ENCODE peak calls at places on chromosomes 12 and 14, in five cellular contexts. B, E, Y, F and K are unnamed samples.

GRCh38 chr12:96047621-96048211 is 12.3 kb upstream of the LTA4H start:
- DNase-seq in B (peak; percentile 68), E (no peak), Y (no peak), F (no peak), K (peak; percentile 94)

GRCh38 chr14:102579696-102580551 is 12.5 kb upstream of the RCOR1 start:
- DNase-seq in B (peak; percentile 73), E (no peak), Y (peak; percentile 33), F (peak; percentile 30), K (peak; percentile 65)

GRCh38 chr14:91858536-91859275 is 8.6 kb downstream of the TC2N start:
- DNase-seq in B (peak; percentile 29), E (no peak), Y (no peak), F (peak; percentile 82), K (peak; percentile 53)

GRCh38 chr12:29782821-29783772 is 645 bp downstream of the TMTC1 start:
- DNase-seq in B (peak; percentile 49), E (no peak), Y (peak; percentile 27), F (no peak), K (peak; percentile 58)

GRCh38 chr12:3718100-3718499 is 34.8 kb downstream of the CRACR2A start:
- DNase-seq in B (no peak), E (no peak), Y (no peak), F (no peak), K (no peak)

GRCh38 chr12:69007166-69007857 is 74.3 kb upstream of the CPM start:
- DNase-seq in B (peak; percentile 75), E (no peak), Y (no peak), F (peak; percentile 29), K (peak; percentile 53)

GRCh38 chr12:14394317-14395058 is 29.0 kb downstream of the ATF7IP start:
- DNase-seq in B (peak; percentile 84), E (no peak), Y (peak; percentile 26), F (peak; percentile 71), K (peak; percentile 77)

GRCh38 chr12:53182836-53183235 is 2.1 kb upstream of the CSAD start:
- DNase-seq in B (peak; percentile 57), E (no peak), Y (no peak), F (no peak), K (no peak)

GRCh38 chr14:52641745-52642144 is 53.6 kb downstream of the ERO1A start:
- DNase-seq in B (no peak), E (no peak), Y (no peak), F (no peak), K (no peak)

GRCh38 chr12:91100901-91101300 is 10.4 kb downstream of the LUM start:
- DNase-seq in B (no peak), E (no peak), Y (no peak), F (no peak), K (no peak)

GRCh38 chr12:46391630-46392029 is 19.1 kb upstream of the SLC38A2 start:
- DNase-seq in B (peak; percentile 62), E (no peak), Y (no peak), F (no peak), K (no peak)

GRCh38 chr12:49832836-49833421 is 4.7 kb upstream of the NCKAP5L start:
- DNase-seq in B (peak; percentile 76), E (no peak), Y (no peak), F (no peak), K (peak; percentile 33)

GRCh38 chr12:39103552-39104165 is 198.3 kb upstream of the CPNE8 start:
- DNase-seq in B (peak; percentile 77), E (no peak), Y (no peak), F (peak; percentile 7), K (peak; percentile 87)

GRCh38 chr14:66359500-66359899 is 126.7 kb upstream of the CCDC196 start:
- DNase-seq in B (peak; percentile 82), E (peak; percentile 2), Y (peak; percentile 16), F (peak; percentile 19), K (peak; percentile 65)

GRCh38 chr12:118960161-118960560 is 21.2 kb upstream of the SRRM4 start:
- DNase-seq in B (no peak), E (no peak), Y (no peak), F (no peak), K (no peak)

GRCh38 chr12:23550753-23551152 is 398.7 kb downstream of the SOX5 start:
- DNase-seq in B (no peak), E (no peak), Y (no peak), F (no peak), K (no peak)

GRCh38 chr12:12719496-12719895 is 2.3 kb downstream of the CDKN1B start:
- DNase-seq in B (no peak), E (no peak), Y (no peak), F (no peak), K (peak; percentile 50)

GRCh38 chr12:132066345-132066685 is 77.8 kb downstream of the DDX51 start:
- DNase-seq in B (no peak), E (no peak), Y (no peak), F (no peak), K (no peak)

GRCh38 chr12:6383572-6384498 is at the start of gene LTBR:
- DNase-seq in B (peak; percentile 96), E (no peak), Y (peak; percentile 96), F (peak; percentile 41), K (peak; percentile 96)

GRCh38 chr12:23493690-23494101 is 455.8 kb downstream of the SOX5 start:
- DNase-seq in B (no peak), E (no peak), Y (no peak), F (no peak), K (no peak)

GRCh38 chr12:16347391-16348298 is at the start of gene MGST1:
- DNase-seq in B (peak; percentile 77), E (no peak), Y (peak; percentile 19), F (no peak), K (peak; percentile 85)

GRCh38 chr12:42216737-42217136 is 21.3 kb downstream of the YAF2 start:
- DNase-seq in B (no peak), E (no peak), Y (no peak), F (no peak), K (no peak)

GRCh38 chr12:131586761-131587160 is 124.1 kb upstream of the SFSWAP start:
- DNase-seq in B (no peak), E (no peak), Y (no peak), F (no peak), K (no peak)

GRCh38 chr14:22319526-22320352 is 269.3 kb downstream of the DAD1 start:
- DNase-seq in B (peak; percentile 71), E (peak; percentile 7), Y (peak; percentile 57), F (peak; percentile 15), K (peak; percentile 62)

GRCh38 chr14:95056476-95056875 is 100.9 kb downstream of the DICER1 start:
- DNase-seq in B (no peak), E (no peak), Y (no peak), F (no peak), K (no peak)

GRCh38 chr14:77961853-77962580 is 162.1 kb downstream of the ADCK1 start:
- DNase-seq in B (no peak), E (no peak), Y (no peak), F (no peak), K (no peak)

GRCh38 chr14:62436256-62436655 is 609.0 kb downstream of the KCNH5 start:
- DNase-seq in B (no peak), E (no peak), Y (no peak), F (no peak), K (peak; percentile 15)

GRCh38 chr12:52395761-52396434 is 10.2 kb downstream of the KRT82 start:
- DNase-seq in B (peak; percentile 58), E (no peak), Y (peak; percentile 58), F (no peak), K (peak; percentile 83)

GRCh38 chr12:109336593-109336992 is 11.1 kb upstream of the MYO1H start:
- DNase-seq in B (no peak), E (no peak), Y (no peak), F (no peak), K (no peak)

GRCh38 chr12:110537605-110538409 is 35.7 kb downstream of the RAD9B start:
- DNase-seq in B (no peak), E (no peak), Y (no peak), F (no peak), K (peak; percentile 97)

DNA sequence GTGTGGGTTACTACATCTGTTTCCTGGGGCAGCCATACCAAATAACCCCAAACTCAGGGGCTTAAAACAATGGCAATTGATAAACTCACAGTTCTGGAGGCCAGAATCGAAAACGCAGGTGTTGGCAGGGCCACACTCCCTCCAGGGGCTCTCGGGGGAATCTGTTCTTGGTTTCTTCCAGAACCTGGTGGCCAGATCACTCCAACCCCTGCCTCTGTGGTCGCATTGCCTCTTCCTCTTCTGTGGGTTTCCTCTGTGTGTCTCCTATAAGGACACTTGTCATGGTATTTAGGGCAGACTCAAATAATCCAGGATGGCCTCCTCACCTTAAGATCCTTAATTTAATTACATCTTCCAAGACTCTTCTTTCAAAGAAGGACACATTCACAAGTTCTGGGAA is 179.4 kb upstream of the PLXNC1 start:
- DNase-seq in B (no peak), E (no peak), Y (no peak), F (no peak), K (no peak)
- TF ChIP-seq CTCF in B (no peak), E (no peak), Y (no peak), F (no peak), K (no peak)

DNA sequence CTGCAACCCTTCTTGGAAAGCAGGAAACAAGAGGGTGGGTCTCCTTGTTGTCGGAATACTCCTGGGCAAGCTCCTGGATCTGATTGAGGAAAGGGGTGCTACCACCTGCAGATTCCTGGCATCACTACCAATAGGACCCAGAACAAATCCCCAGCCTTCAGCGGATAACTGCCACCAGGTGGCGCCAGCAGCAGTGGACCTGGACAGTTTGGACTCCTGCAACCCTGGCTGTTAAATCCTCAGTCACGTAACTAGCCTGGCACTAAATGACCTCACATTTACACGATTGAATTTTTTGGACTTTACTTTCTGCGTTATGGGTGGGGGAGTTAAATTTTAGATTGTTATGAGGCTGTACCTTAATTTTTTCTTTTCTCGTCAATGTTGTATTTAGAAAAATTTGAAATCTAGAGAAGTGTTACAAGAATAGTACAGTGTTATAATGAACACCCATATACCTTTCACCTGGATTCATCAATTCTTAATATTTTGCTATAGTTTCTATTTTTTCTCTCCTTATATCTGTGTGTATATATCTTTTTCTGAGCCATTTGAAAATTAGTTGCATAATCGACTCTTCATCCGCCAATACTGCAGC is 95.6 kb downstream of the GAS2L3 start:
- DNase-seq in B (peak; percentile 81), E (peak; percentile 9), Y (peak; percentile 19), F (peak; percentile 38), K (peak; percentile 83)
- TF ChIP-seq CTCF in B (peak; percentile 99), E (peak; percentile 51), Y (peak; percentile 30), F (peak; percentile 94), K (peak; percentile 86)

DNA sequence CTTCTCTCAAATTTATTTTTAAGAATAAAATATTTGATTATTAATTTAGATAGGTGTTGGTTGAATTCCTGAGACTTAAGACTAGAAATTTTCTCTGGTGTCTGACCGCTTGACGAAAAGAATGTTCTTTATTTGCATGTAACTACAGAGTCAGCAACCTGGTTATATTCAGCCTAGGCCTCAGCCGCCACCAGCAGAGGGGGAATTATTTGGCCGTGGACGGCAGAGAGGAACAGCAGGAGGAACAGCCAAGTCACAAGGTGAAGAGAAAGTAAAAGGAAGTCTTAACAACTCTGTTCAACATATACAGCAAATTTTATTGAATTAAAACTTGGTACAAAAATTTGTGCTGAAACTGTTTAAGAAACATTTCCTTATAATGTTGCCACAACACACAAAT is 5.2 kb downstream of the PIWIL1 start:
- DNase-seq in B (no peak), E (no peak), Y (no peak), F (no peak), K (no peak)
- TF ChIP-seq CTCF in B (no peak), E (no peak), Y (no peak), F (no peak), K (no peak)

GRCh38 chr12:48037267-48037915 is 33.1 kb upstream of the COL2A1 start:
- DNase-seq in B (peak; percentile 42), E (no peak), Y (no peak), F (peak; percentile 12), K (no peak)
- TF ChIP-seq CTCF in B (no peak), E (no peak), Y (no peak), F (no peak), K (no peak)